ENCODE peak calls at places on chromosome 6, in four cellular contexts. B, X, I and D are unnamed samples.

GRCh38 chr6:38149526-38149925 is 330.0 kb downstream of the ZFAND3 start:
- DNase-seq in B (no peak), I (no peak), X (no peak), D (no peak)

GRCh38 chr6:150332939-150333591 is 35.7 kb upstream of the IYD start:
- DNase-seq in I (no peak), B (no peak), X (no peak), D (no peak)

GRCh38 chr6:53854843-53855567 is 60.2 kb downstream of the LRRC1 start:
- DNase-seq in B (no peak), I (no peak), X (no peak), D (no peak)

GRCh38 chr6:11971154-11971553 is 41.0 kb upstream of the HIVEP1 start:
- DNase-seq in X (no peak), I (no peak), B (no peak), D (no peak)

GRCh38 chr6:10429638-10430427 is 15.0 kb upstream of the TFAP2A start:
- DNase-seq in I (peak), X (no peak), B (no peak), D (peak)

GRCh38 chr6:151269318-151269995 is 29.7 kb downstream of the AKAP12 start:
- DNase-seq in X (no peak), I (no peak), B (no peak), D (no peak)

GRCh38 chr6:143375022-143375585 is 75.4 kb downstream of the ADAT2 start:
- DNase-seq in B (no peak), I (no peak), X (no peak), D (no peak)

GRCh38 chr6:78749326-78749725 is 118.0 kb upstream of the IRAK1BP1 start:
- DNase-seq in I (no peak), X (no peak), B (no peak), D (no peak)

GRCh38 chr6:692858-693736 is at the start of gene EXOC2:
- DNase-seq in B (peak), I (peak), X (peak), D (peak)

GRCh38 chr6:138593100-138593877 is 94.0 kb upstream of the NHSL1 start:
- DNase-seq in I (no peak), B (peak), X (peak), D (no peak)

GRCh38 chr6:28980797-28981390 is 24.2 kb downstream of the ZNF311 start:
- DNase-seq in I (peak), B (peak), X (peak), D (peak)

GRCh38 chr6:28747631-28748157 is 176.1 kb downstream of the TRIM27 start:
- DNase-seq in B (no peak), X (no peak), I (peak), D (no peak)

GRCh38 chr6:44897286-44897685 is 430.8 kb upstream of the RUNX2 start:
- DNase-seq in I (no peak), B (no peak), X (no peak), D (no peak)

GRCh38 chr6:84764332-84765049 is at the start of gene TBX18:
- DNase-seq in X (peak), I (peak), B (peak), D (peak)

GRCh38 chr6:129966125-129966524 is 52.3 kb upstream of the L3MBTL3 start:
- DNase-seq in X (no peak), B (no peak), I (no peak), D (no peak)

GRCh38 chr6:122869437-122870024 is 80.5 kb downstream of the SMPDL3A start:
- DNase-seq in B (peak), I (peak), X (no peak), D (peak)

GRCh38 chr6:14549319-14549770 is 431.8 kb downstream of the CD83 start:
- DNase-seq in I (no peak), B (peak), X (no peak), D (no peak)

GRCh38 chr6:80022803-80023202 is 18.4 kb downstream of the TTK start:
- DNase-seq in I (no peak), B (no peak), X (no peak), D (no peak)

GRCh38 chr6:158843751-158844683 is 24.8 kb upstream of the EZR start:
- DNase-seq in B (no peak), X (no peak), I (no peak), D (no peak)

GRCh38 chr6:154508573-154509375 is 1.7 kb downstream of the CNKSR3 start:
- DNase-seq in X (no peak), B (peak), I (no peak), D (no peak)

GRCh38 chr6:5302220-5302946 is 41.1 kb downstream of the FARS2 start:
- DNase-seq in B (no peak), X (no peak), I (no peak), D (no peak)

GRCh38 chr6:151885234-151885633 is 77.8 kb downstream of the ESR1 start:
- DNase-seq in X (no peak), I (no peak), B (no peak), D (no peak)

GRCh38 chr6:42745638-42746451 is at the start of gene TBCC:
- DNase-seq in X (peak), B (peak), I (peak), D (peak)

GRCh38 chr6:10720229-10720959 is 2.5 kb upstream of the TMEM14C start:
- DNase-seq in X (peak), I (no peak), B (peak), D (peak)

GRCh38 chr6:129488313-129488712 is 221.7 kb downstream of the ARHGAP18 start:
- DNase-seq in I (no peak), B (no peak), X (no peak), D (no peak)

GRCh38 chr6:108419934-108420609 is 125.2 kb downstream of the AFG1L start:
- DNase-seq in B (no peak), I (no peak), X (no peak), D (peak)

GRCh38 chr6:131651782-131652181 is 14.7 kb downstream of the ENPP3 start:
- DNase-seq in I (no peak), X (no peak), B (peak), D (no peak)

GRCh38 chr6:1724616-1725015 is 114.9 kb downstream of the FOXC1 start:
- DNase-seq in B (peak), I (no peak), X (peak), D (no peak)

GRCh38 chr6:107560657-107561056 is 70.7 kb downstream of the SOBP start:
- DNase-seq in B (no peak), I (no peak), X (no peak), D (peak)

GRCh38 chr6:118708055-118708454 is 56.7 kb upstream of the CEP85L start:
- DNase-seq in B (no peak), I (no peak), X (no peak), D (no peak)

GRCh38 chr6:91653324-91653723 is 1066.5 kb upstream of the MAP3K7 start:
- DNase-seq in X (no peak), I (no peak), B (no peak), D (no peak)

GRCh38 chr6:30075094-30075986 is at the start of gene RNF39:
- DNase-seq in B (peak), I (no peak), X (no peak), D (peak)

GRCh38 chr6:37004044-37004984 is 1.1 kb upstream of the FGD2 start:
- DNase-seq in X (no peak), I (no peak), B (no peak), D (no peak)

GRCh38 chr6:143676437-143677045 is 1.2 kb upstream of the PHACTR2 start:
- DNase-seq in I (no peak), X (no peak), B (no peak), D (no peak)

GRCh38 chr6:45148711-45149341 is 179.3 kb upstream of the RUNX2 start:
- DNase-seq in B (no peak), I (no peak), X (no peak), D (no peak)

GRCh38 chr6:141097471-141097870 is 1035.3 kb upstream of the GJE1 start:
- DNase-seq in X (no peak), B (no peak), I (no peak), D (no peak)

GRCh38 chr6:43936476-43936875 is 166.5 kb downstream of the VEGFA start:
- DNase-seq in X (no peak), B (no peak), I (peak), D (no peak)

GRCh38 chr6:137051790-137052472 is 7.2 kb upstream of the IL20RA start:
- DNase-seq in B (no peak), I (peak), X (peak), D (no peak)

GRCh38 chr6:150169609-150170008 is 26.8 kb downstream of the PPP1R14C start:
- DNase-seq in B (no peak), X (no peak), I (no peak), D (no peak)

GRCh38 chr6:52371656-52372151 is 9.8 kb downstream of the PAQR8 start:
- DNase-seq in B (no peak), X (no peak), I (no peak), D (no peak)

GRCh38 chr6:26361544-26361943 is 3.5 kb upstream of the BTN3A2 start:
- DNase-seq in X (no peak), I (no peak), B (no peak), D (no peak)

GRCh38 chr6:26362093-26362835 is 2.7 kb upstream of the BTN3A2 start:
- DNase-seq in B (no peak), I (no peak), X (no peak), D (no peak)

GRCh38 chr6:26358511-26358981 is 6.5 kb upstream of the BTN3A2 start:
- DNase-seq in I (no peak), X (no peak), B (no peak), D (no peak)

GRCh38 chr6:26362836-26363220 is 2.2 kb upstream of the BTN3A2 start:
- DNase-seq in B (no peak), X (no peak), I (no peak), D (no peak)

GRCh38 chr6:26360451-26361416 is 4.3 kb upstream of the BTN3A2 start:
- DNase-seq in X (no peak), B (no peak), I (no peak), D (no peak)
- H3K4me3 ChIP-seq in X (no peak), B (no peak), I (no peak), D (no peak)

GRCh38 chr6:25122622-25123237 is 156.4 kb upstream of the CARMIL1 start:
- DNase-seq in I (no peak), X (no peak), B (peak), D (no peak)

GRCh38 chr6:25121186-25121585 is 158.0 kb upstream of the CARMIL1 start:
- DNase-seq in X (no peak), B (no peak), I (no peak), D (no peak)

GRCh38 chr6:25122001-25122400 is 157.2 kb upstream of the CARMIL1 start:
- DNase-seq in B (peak), X (peak), I (no peak), D (no peak)

GRCh38 chr6:25113436-25113835 is 165.7 kb upstream of the CARMIL1 start:
- DNase-seq in B (no peak), X (no peak), I (no peak), D (peak)

GRCh38 chr6:25118038-25118437 is 161.1 kb upstream of the CARMIL1 start:
- DNase-seq in X (no peak), B (no peak), I (no peak), D (no peak)
- H3K4me3 ChIP-seq in X (no peak), B (no peak), I (no peak), D (no peak)

DNA sequence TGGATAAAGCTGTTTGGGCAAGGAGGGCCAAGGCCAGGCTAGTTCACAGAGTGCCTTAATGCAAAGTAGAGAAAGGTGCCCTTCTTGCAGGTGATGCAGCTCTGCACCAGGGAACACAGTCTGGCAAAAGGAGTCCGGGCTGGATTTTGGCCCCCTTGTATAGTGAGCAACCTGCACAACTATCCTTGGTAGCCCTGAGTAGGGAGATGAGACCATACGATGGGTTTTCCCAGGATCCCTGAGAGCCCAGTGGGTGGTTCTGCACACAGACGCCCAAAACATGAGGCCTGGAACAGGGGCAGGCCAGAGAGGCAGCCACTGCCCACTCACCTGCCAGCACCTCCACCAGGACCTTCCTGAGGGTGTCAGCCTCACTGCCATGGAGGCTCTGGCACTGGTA is 2.0 kb downstream of the TREM2 start:
- DNase-seq in I (no peak), X (no peak), B (no peak), D (no peak)
- H3K4me3 ChIP-seq in I (no peak), X (no peak), B (no peak), D (no peak)

GRCh38 chr6:160277546-160277945 is 18.9 kb upstream of the SLC22A2 start:
- DNase-seq in X (no peak), I (no peak), B (no peak), D (no peak)

GRCh38 chr6:160278311-160278710 is 19.7 kb upstream of the SLC22A2 start:
- DNase-seq in X (no peak), I (no peak), B (no peak), D (no peak)

GRCh38 chr6:160278786-160279310 is 20.2 kb upstream of the SLC22A2 start:
- DNase-seq in B (no peak), X (no peak), I (no peak), D (no peak)

GRCh38 chr6:160282444-160282843 is 23.8 kb upstream of the SLC22A2 start:
- DNase-seq in B (no peak), X (no peak), I (no peak), D (no peak)

GRCh38 chr6:160279850-160280249 is 21.2 kb upstream of the SLC22A2 start:
- DNase-seq in I (no peak), B (no peak), X (no peak), D (no peak)
- H3K4me3 ChIP-seq in I (no peak), B (no peak), X (no peak), D (no peak)

GRCh38 chr6:124999105-124999764 is 37.0 kb downstream of the RNF217 start:
- DNase-seq in X (no peak), B (peak), I (peak), D (no peak)
- H3K4me3 ChIP-seq in X (no peak), B (no peak), I (no peak), D (no peak)